ENCODE peak calls at places on chromosomes 1 and 21, in five cellular contexts. One of them, this sample, is unnamed. For H3K4me1, the result is how much of the 10 kb centered on the place peaks cover.

GRCh38 chr1:8076171-8076570 is 50.1 kb upstream of the ERRFI1 start:
- DNase-seq in hepatocyte: no peak
- DNase-seq in pancreas: no peak
- DNase-seq in tibial nerve: no peak
- DNase-seq in ovary: no peak
- DNase-seq in this sample: no peak

GRCh38 chr1:96361961-96362360 is 359.6 kb upstream of the PTBP2 start:
- DNase-seq in hepatocyte: no peak
- DNase-seq in pancreas: no peak
- DNase-seq in tibial nerve: no peak
- DNase-seq in ovary: no peak
- DNase-seq in this sample: no peak

GRCh38 chr1:241610056-241610815 is 29.9 kb downstream of the CHML start:
- DNase-seq in ovary: no peak
- DNase-seq in hepatocyte: peak
- DNase-seq in tibial nerve: no peak
- DNase-seq in pancreas: no peak
- DNase-seq in this sample: no peak

GRCh38 chr1:91555821-91556531 is 55.3 kb downstream of the CDC7 start:
- DNase-seq in pancreas: no peak
- DNase-seq in hepatocyte: peak
- DNase-seq in ovary: no peak
- DNase-seq in tibial nerve: no peak
- DNase-seq in this sample: no peak

GRCh38 chr1:67771152-67771551 is 62.1 kb downstream of the GNG12 start:
- DNase-seq in ovary: no peak
- DNase-seq in hepatocyte: no peak
- DNase-seq in tibial nerve: no peak
- DNase-seq in pancreas: peak
- DNase-seq in this sample: no peak

GRCh38 chr1:72693376-72693775 is 411.0 kb upstream of the NEGR1 start:
- DNase-seq in hepatocyte: peak
- DNase-seq in tibial nerve: no peak
- DNase-seq in ovary: no peak
- DNase-seq in pancreas: no peak
- DNase-seq in this sample: no peak

GRCh38 chr1:36433102-36433501 is 17.1 kb downstream of the OSCP1 start:
- DNase-seq in tibial nerve: no peak
- DNase-seq in ovary: no peak
- DNase-seq in pancreas: no peak
- DNase-seq in hepatocyte: no peak
- DNase-seq in this sample: no peak

GRCh38 chr1:36924282-36924791 is 110.0 kb downstream of the GRIK3 start:
- DNase-seq in pancreas: peak
- DNase-seq in hepatocyte: peak
- DNase-seq in tibial nerve: peak
- DNase-seq in ovary: peak
- DNase-seq in this sample: peak

GRCh38 chr1:187516874-187517273 is 688.1 kb downstream of the PLA2G4A start:
- DNase-seq in tibial nerve: no peak
- DNase-seq in ovary: no peak
- DNase-seq in hepatocyte: no peak
- DNase-seq in pancreas: no peak
- DNase-seq in this sample: no peak

GRCh38 chr1:82245345-82246014 is 444.7 kb downstream of the ADGRL2 start:
- DNase-seq in ovary: no peak
- DNase-seq in hepatocyte: no peak
- DNase-seq in pancreas: no peak
- DNase-seq in tibial nerve: no peak
- DNase-seq in this sample: no peak

GRCh38 chr1:114353233-114353632 is 157.8 kb downstream of the TRIM33 start:
- DNase-seq in tibial nerve: no peak
- DNase-seq in pancreas: peak
- DNase-seq in ovary: peak
- DNase-seq in hepatocyte: peak
- DNase-seq in this sample: peak

GRCh38 chr1:20266642-20267041 is 24.0 kb upstream of the VWA5B1 start:
- DNase-seq in hepatocyte: no peak
- DNase-seq in ovary: no peak
- DNase-seq in tibial nerve: no peak
- DNase-seq in pancreas: no peak
- DNase-seq in this sample: no peak

DNA sequence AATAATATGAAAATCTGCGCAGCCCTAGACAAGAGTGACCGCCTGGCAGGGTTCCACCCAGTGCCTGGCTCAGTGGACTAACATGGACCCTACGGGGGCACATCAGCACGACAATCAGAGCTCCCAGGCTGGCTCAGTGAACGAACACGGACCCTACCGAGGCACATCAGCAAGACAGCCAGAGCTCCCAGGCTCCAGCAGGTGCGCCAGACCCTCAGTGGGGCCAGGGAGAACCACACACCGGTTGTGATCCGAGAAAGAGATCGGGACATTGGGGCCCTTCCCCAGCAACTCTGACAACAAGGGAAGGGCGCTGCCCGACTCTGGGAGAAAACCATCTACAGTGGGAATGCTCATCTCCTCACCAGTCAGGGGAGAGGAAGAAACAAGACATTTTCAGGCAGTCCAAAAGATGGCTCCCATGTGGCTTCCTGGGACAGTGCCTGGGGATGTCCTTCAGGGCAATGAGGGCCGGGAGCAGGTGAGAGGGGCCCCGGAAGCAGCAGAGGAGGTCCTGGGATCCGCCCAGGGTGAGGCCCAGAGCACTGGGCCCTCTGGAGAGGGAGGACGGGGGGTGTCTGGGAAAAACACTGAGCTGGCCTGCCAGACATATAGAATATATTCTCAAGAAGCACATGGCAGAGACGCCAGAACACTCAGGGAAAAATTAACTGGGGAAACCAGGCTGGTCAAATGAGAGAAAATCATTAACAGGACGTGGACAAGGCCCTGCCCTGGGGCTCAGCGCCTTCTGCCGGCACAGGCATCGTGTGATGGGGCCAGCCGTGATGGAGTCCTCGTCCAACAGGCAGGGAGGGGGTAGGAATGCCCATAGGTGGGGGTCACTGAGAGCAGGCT is 4.8 kb downstream of the ARHGEF16 start:
- DNase-seq in ovary: no peak
- DNase-seq in tibial nerve: no peak
- DNase-seq in hepatocyte: no peak
- DNase-seq in pancreas: peak
- DNase-seq in this sample: no peak
- H3K4me1 ChIP-seq in ovary: under half
- H3K4me1 ChIP-seq in tibial nerve: under half
- H3K4me1 ChIP-seq in hepatocyte: under half
- H3K4me1 ChIP-seq in pancreas: under half
- H3K4me1 ChIP-seq in this sample: under half

DNA sequence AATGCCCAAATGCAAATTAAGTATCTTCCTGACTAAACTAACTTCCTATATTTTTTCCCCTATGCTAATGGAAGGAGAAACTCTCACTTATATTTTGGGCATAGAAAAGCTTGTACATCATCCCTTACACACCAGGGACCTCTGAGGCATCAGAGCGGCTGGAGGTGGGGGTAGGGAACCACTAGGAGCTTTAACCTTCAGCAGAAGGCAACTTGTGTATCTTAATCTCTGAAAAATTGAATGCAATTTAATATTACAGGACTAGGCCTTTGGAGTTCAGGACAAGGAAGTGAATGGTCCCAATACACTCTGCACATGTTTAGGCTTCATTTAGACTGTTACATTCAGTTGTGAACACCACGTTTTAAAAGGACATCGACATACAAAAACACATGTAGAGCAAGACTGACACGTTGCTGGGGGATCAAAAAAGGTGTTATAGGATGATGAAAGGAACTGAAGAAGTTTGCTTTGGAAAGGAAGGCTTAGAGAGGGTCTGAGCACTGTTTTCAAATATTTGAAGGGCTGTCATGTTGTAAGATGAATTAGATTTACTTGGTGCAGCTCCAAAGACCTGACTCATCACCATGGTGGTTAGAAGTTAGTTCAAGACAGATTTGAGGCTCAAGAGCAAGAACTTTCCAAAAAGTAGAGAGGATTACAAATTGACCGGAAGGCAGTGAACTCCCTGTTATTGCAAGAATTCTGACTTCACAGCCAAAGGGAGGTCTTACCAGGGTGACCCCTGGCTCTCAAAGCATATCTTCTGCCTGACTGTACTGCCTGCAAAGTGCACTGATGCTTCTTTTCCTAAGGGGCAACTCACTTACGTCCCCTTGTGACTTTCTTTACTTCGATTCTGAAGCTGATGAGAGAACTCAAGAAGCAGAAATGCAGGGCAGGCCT is 86.1 kb downstream of the NAV1 start:
- DNase-seq in tibial nerve: no peak
- DNase-seq in pancreas: no peak
- DNase-seq in hepatocyte: no peak
- DNase-seq in ovary: no peak
- DNase-seq in this sample: no peak
- H3K4me1 ChIP-seq in tibial nerve: under half
- H3K4me1 ChIP-seq in pancreas: under half
- H3K4me1 ChIP-seq in hepatocyte: under half
- H3K4me1 ChIP-seq in ovary: under half
- H3K4me1 ChIP-seq in this sample: under half

DNA sequence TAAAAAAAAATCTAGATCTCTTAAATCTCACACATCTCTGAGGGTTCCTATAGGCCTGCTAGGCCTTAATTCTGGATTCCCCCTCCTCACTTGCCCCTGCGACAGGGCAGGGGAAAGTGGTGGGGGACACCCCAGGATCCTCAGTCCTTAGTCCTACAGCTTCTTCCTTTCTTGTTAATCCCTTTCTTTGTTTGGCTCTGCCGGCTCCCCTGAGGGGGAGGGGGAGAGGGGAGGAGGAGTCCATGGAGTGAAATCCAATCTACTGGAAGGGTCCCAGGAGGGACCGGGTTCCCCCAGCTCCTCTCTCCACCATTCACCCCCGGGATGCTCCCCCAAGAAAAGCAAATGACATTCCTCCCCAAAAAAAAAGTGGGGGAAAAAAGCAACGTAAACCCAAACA is 8.5 kb downstream of the MEX3A start:
- DNase-seq in ovary: no peak
- DNase-seq in hepatocyte: no peak
- DNase-seq in pancreas: no peak
- DNase-seq in tibial nerve: no peak
- DNase-seq in this sample: no peak
- H3K4me1 ChIP-seq in ovary: under half
- H3K4me1 ChIP-seq in hepatocyte: under half
- H3K4me1 ChIP-seq in pancreas: under half
- H3K4me1 ChIP-seq in tibial nerve: under half
- H3K4me1 ChIP-seq in this sample: under half

DNA sequence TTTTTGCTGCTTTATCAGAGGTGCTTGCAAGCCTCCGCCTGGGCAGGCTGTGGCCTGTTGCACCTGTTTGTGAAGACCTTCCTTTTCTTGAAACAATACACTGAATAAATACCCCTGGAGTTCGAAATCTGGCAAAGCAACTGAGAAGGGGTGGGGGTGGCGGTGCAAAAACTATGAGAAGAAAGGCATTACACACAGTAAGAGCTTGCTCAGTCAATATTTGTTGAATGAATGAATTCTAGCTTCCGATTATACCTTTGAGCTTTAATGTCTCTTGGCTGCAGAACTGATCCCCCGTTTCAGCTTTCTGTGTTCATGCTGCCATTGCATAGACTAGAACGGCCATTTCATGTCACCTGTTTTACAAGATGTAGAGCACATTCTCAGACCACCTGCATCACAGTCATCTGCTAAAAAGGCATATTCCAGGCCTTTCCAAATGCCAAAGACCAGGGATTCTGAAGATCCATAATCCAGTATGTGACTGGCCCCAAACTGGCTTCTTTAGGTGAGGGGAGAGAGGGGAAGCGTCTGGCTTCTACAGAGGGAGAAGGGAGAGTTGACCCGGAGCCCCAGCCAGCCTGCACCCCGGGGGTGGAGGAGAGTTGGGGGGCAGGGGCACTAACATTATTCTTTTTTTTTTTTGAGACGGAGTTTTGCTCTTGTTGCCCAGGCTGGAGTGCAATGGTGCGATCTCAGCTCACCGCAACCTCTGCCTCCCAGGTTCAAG is 111.5 kb downstream of the ETS2 start:
- DNase-seq in tibial nerve: no peak
- DNase-seq in ovary: no peak
- DNase-seq in pancreas: no peak
- DNase-seq in hepatocyte: no peak
- DNase-seq in this sample: no peak
- H3K4me1 ChIP-seq in tibial nerve: under half
- H3K4me1 ChIP-seq in ovary: under half
- H3K4me1 ChIP-seq in pancreas: under half
- H3K4me1 ChIP-seq in hepatocyte: half or more
- H3K4me1 ChIP-seq in this sample: under half

DNA sequence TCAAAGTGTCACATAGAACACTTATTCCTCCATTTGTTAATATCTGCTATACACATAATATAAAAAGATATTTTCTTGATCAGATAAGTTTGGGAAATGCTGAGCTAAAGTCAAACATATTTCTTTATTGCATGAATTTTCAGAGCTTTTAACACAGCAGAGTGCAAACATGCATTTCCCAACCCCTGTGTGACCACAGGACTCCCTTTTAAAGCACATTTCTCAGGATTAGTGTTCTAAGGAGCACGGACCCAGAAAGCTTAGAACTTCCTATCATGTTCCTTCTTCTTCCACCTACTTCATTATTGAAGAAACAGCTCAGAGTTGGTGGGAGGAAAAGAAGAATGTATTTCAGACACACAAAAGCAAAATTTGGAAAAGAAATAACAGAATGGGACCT is 109.1 kb upstream of the CDC42BPA start:
- DNase-seq in ovary: no peak
- DNase-seq in hepatocyte: no peak
- DNase-seq in pancreas: no peak
- DNase-seq in tibial nerve: no peak
- DNase-seq in this sample: no peak
- H3K4me1 ChIP-seq in ovary: under half
- H3K4me1 ChIP-seq in hepatocyte: under half
- H3K4me1 ChIP-seq in pancreas: under half
- H3K4me1 ChIP-seq in tibial nerve: under half
- H3K4me1 ChIP-seq in this sample: under half

GRCh38 chr1:70205076-70205436 is 323 bp downstream of the LRRC40 start:
- DNase-seq in pancreas: no peak
- DNase-seq in tibial nerve: no peak
- DNase-seq in ovary: no peak
- DNase-seq in hepatocyte: no peak
- DNase-seq in this sample: no peak
- H3K4me1 ChIP-seq in pancreas: under half
- H3K4me1 ChIP-seq in tibial nerve: under half
- H3K4me1 ChIP-seq in ovary: under half
- H3K4me1 ChIP-seq in hepatocyte: under half
- H3K4me1 ChIP-seq in this sample: under half

DNA sequence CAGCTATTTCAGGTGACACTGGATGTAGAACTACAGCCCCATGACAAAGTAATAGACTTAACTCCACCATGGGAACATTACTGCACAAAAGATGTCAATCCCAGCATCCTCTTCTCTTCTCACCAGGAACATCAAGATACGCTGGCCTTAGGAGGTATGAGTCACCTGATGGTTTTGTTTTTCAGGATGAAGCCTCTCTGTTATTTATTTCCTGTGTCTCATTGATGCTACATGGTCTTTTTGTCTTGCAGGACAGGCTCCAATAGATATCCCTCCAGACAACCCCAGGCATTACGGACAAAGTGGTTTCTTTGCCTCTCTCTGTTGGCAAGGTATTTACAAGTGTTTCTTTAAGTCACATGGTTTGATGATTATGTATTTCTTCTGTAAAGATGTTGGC is 31.2 kb upstream of the LEPR start:
- DNase-seq in ovary: no peak
- DNase-seq in tibial nerve: no peak
- DNase-seq in pancreas: no peak
- DNase-seq in hepatocyte: no peak
- DNase-seq in this sample: no peak
- H3K4me1 ChIP-seq in ovary: under half
- H3K4me1 ChIP-seq in tibial nerve: under half
- H3K4me1 ChIP-seq in pancreas: under half
- H3K4me1 ChIP-seq in hepatocyte: under half
- H3K4me1 ChIP-seq in this sample: under half